ENCODE peak calls at places on chromosomes 12 and 14, in eight cellular contexts. S, M, V, D, L, F, E and G are unnamed samples.

GRCh38 chr12:107302649-107303386 is 209.5 kb upstream of the CRY1 start:
- DNase-seq in D (no peak), L (no peak), V (peak; percentile 15), M (no peak), F (no peak), E (no peak), S (no peak), G (no peak)

GRCh38 chr12:122834229-122834920 is 882 bp upstream of the HIP1R start:
- DNase-seq in E (peak; percentile 83), D (no peak), S (peak; percentile 56), V (peak; percentile 41), M (no peak), F (peak; percentile 28), L (no peak), G (no peak)

GRCh38 chr12:69570000-69570516 is 15.2 kb upstream of the CCT2 start:
- DNase-seq in E (no peak), D (peak; percentile 50), M (no peak), L (no peak), V (peak; percentile 96), F (no peak), S (peak; percentile 34), G (no peak)

GRCh38 chr12:104137175-104137901 is 672 bp downstream of the NFYB start:
- DNase-seq in V (peak; percentile 84), D (peak; percentile 32), M (peak; percentile 67), E (peak; percentile 46), F (peak; percentile 41), L (peak; percentile 30), S (peak; percentile 62), G (peak; percentile 80)

GRCh38 chr12:87816186-87816585 is 213.0 kb downstream of the C12orf50 start:
- DNase-seq in S (peak; percentile 86), M (no peak), L (no peak), D (peak; percentile 79), V (peak; percentile 80), F (no peak), E (no peak), G (no peak)

GRCh38 chr12:1099158-1099557 is 108.1 kb downstream of the ERC1 start:
- DNase-seq in V (no peak), F (no peak), E (peak; percentile 57), S (no peak), L (no peak), D (no peak), M (no peak), G (peak; percentile 46)

GRCh38 chr12:93790472-93791152 is 113.4 kb downstream of the CRADD start:
- DNase-seq in M (no peak), L (no peak), S (peak; percentile 87), V (peak; percentile 93), E (no peak), F (no peak), D (no peak), G (no peak)

GRCh38 chr14:57066887-57067513 is 201.7 kb downstream of the EXOC5 start:
- DNase-seq in S (peak; percentile 7), L (no peak), E (peak; percentile 65), V (peak; percentile 0), F (no peak), M (no peak), D (no peak), G (peak; percentile 36)

GRCh38 chr14:34583525-34583924 is 44.0 kb upstream of the EAPP start:
- DNase-seq in E (no peak), M (no peak), S (no peak), V (no peak), D (no peak), F (no peak), L (no peak), G (no peak)

GRCh38 chr14:74018029-74018703 is 922 bp downstream of the ENTPD5 start:
- DNase-seq in M (no peak), S (peak; percentile 80), D (peak; percentile 77), V (peak; percentile 89), L (no peak), F (no peak), E (no peak), G (no peak)

GRCh38 chr14:58072288-58073071 is 79.5 kb downstream of the ARMH4 start:
- DNase-seq in D (peak; percentile 53), M (no peak), F (peak; percentile 27), V (peak; percentile 59), E (peak; percentile 80), S (peak; percentile 72), L (peak; percentile 56), G (peak; percentile 48)

GRCh38 chr12:107515446-107515958 is 170.1 kb upstream of the PWP1 start:
- DNase-seq in E (peak; percentile 50), D (peak; percentile 93), M (peak; percentile 75), F (no peak), V (peak; percentile 99), S (peak; percentile 98), L (peak; percentile 55), G (peak; percentile 22)

GRCh38 chr14:55881577-55882241 is 236.5 kb upstream of the PELI2 start:
- DNase-seq in V (peak; percentile 65), F (no peak), S (no peak), M (no peak), D (no peak), L (no peak), E (no peak), G (no peak)

GRCh38 chr14:24436355-24437019 is 6.1 kb downstream of the SDR39U1 start:
- DNase-seq in F (peak; percentile 54), L (peak; percentile 49), E (peak; percentile 74), V (peak; percentile 61), S (peak; percentile 79), D (peak; percentile 64), M (no peak), G (no peak)

GRCh38 chr12:62190921-62191746 is 69.1 kb upstream of the USP15 start:
- DNase-seq in V (no peak), L (peak; percentile 1), M (no peak), E (peak; percentile 11), D (no peak), S (peak; percentile 35), F (peak; percentile 39), G (no peak)

GRCh38 chr12:31612819-31613218 is 21.9 kb upstream of the DENND5B start:
- DNase-seq in S (no peak), L (no peak), E (no peak), D (no peak), M (no peak), F (no peak), V (no peak), G (no peak)
- H3K4me3 ChIP-seq in S (no peak overlapping the region), L (no peak overlapping the region), E (no peak overlapping the region), D (no peak overlapping the region), M (no peak overlapping the region), F (no peak overlapping the region), V (no peak overlapping the region), G (no peak overlapping the region)

DNA sequence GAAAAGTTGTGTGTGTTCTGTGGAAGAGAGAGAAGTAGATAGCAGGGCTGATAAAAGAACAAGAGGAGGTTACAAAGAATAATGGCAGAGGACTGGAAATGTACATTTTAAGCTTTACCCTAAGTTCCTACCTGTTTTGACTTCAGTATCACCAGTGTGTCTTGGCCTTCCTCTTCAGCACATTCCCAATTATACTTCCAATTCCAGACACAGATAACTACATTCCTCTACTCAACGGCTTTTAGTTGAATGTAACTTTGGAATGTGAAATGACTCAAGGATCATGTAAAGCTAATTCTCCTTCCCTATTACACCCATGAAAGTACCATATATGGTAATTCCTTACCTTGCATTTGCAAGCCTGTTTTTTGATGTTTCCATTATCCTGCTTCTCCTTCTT is 5.0 kb downstream of the MGST1 start:
- DNase-seq in E (no peak), D (no peak), S (peak; percentile 51), L (no peak), V (peak; percentile 87), F (no peak), M (no peak), G (no peak)
- H3K4me3 ChIP-seq in E (no peak overlapping the region), D (no peak overlapping the region), S (no peak overlapping the region), L (peak overlapping the region; percentile 33), V (no peak overlapping the region), F (no peak overlapping the region), M (no peak overlapping the region), G (no peak overlapping the region)

DNA sequence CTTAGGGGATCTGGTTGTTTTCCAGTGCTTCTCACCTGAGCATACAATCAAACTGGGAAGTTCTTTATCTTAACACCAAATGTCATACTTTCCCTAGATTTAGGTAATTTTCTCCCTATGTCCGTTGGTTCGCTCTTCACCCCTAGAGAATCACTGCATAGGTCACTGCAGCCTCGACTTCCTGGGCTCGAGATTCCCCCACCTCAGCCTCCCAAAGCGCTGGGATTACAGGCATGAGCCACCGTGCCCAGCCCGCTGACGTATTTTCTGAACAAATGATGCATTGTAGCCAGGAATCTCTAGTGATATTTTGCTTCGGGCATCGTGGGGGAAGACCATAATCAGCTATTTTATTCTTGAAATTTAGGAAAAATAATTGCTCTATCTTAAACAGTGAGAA is 1.1 kb upstream of the RPL41 start:
- DNase-seq in E (no peak), D (no peak), S (peak; percentile 29), F (no peak), M (peak; percentile 59), V (peak; percentile 47), L (no peak), G (no peak)
- H3K4me3 ChIP-seq in E (peak overlapping the region; percentile 33), D (peak overlapping the region; percentile 83), S (peak overlapping the region; percentile 79), F (peak overlapping the region; percentile 94), M (peak overlapping the region; percentile 81), V (peak overlapping the region; percentile 56), L (peak overlapping the region; percentile 93), G (peak overlapping the region; percentile 77)

GRCh38 chr12:97359291-97359690 is 103.3 kb upstream of the RMST start:
- DNase-seq in F (no peak), D (no peak), M (no peak), L (no peak), S (no peak), E (no peak), V (no peak), G (no peak)
- H3K4me3 ChIP-seq in F (no peak overlapping the region), D (no peak overlapping the region), M (no peak overlapping the region), L (no peak overlapping the region), S (no peak overlapping the region), E (no peak overlapping the region), V (no peak overlapping the region), G (no peak overlapping the region)

GRCh38 chr14:67887478-67887877 is 67.9 kb downstream of the RAD51B start:
- DNase-seq in F (no peak), E (no peak), V (no peak), S (no peak), M (no peak), L (no peak), D (no peak), G (no peak)
- H3K4me3 ChIP-seq in F (no peak overlapping the region), E (no peak overlapping the region), V (no peak overlapping the region), S (no peak overlapping the region), M (peak overlapping the region; percentile 32), L (no peak overlapping the region), D (no peak overlapping the region), G (no peak overlapping the region)

DNA sequence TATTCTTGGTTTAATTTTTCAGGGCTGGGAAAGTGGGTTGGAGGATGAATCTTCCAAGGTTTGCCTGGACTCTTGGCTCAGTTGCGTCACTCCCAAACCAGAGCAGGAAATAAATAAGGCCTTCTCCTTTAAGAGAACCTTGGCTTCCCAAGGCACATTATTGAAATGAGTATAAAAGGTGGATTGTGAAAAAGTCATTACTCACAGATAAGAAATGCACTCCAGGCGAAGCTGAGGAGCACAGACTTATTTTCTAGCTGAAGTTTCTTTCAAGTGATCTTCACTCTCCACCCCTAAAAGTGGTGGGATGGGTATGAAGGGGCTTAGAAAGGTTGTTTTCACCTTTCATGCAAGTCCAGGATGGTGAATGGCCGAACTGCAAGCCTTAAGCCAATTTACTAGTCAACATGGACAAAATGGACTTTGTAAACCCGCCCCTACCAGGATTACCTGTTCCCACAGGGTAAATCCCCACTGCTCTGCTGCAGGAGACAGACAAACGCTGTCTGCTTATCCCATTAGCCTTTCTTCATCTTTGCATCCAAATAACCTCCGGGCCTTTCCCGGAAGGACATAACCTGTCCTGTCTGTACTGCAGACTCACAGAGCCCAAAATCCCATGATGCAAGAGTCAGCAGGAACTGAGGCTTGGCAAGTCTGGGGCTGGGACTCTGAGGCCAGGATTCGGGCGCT is 207.6 kb downstream of the BCL11B start:
- DNase-seq in M (no peak), L (no peak), F (no peak), V (peak; percentile 44), E (peak; percentile 38), S (no peak), D (no peak), G (no peak)
- H3K4me3 ChIP-seq in M (no peak overlapping the region), L (no peak overlapping the region), F (no peak overlapping the region), V (no peak overlapping the region), E (no peak overlapping the region), S (no peak overlapping the region), D (no peak overlapping the region), G (no peak overlapping the region)

GRCh38 chr12:15858348-15858747 is 23.8 kb upstream of the STRAP start:
- DNase-seq in F (no peak), S (no peak), E (no peak), D (no peak), M (no peak), L (no peak), V (no peak), G (no peak)
- H3K4me3 ChIP-seq in F (no peak overlapping the region), S (no peak overlapping the region), E (no peak overlapping the region), D (no peak overlapping the region), M (no peak overlapping the region), L (no peak overlapping the region), V (no peak overlapping the region), G (no peak overlapping the region)